ENCODE peak calls at places on chromosomes 2 and 18, in four cellular contexts. C is neural progenitor cell, L is choroid plexus epithelial cell, M is stomach. V is an unnamed sample.

GRCh38 chr2:61671561-61672315 is 133.6 kb upstream of the XPO1 start:
- DNase-seq in C (no peak), L (peak; percentile 43), M (no peak), V (no peak)

GRCh38 chr18:48017625-48018024 is 87.2 kb upstream of the SMAD2 start:
- DNase-seq in C (no peak), L (no peak), M (peak; percentile 13), V (no peak)

GRCh38 chr2:20391951-20392699 is 41.5 kb upstream of the PUM2 start:
- DNase-seq in C (no peak), L (no peak), M (no peak), V (no peak)

GRCh38 chr2:233350708-233351107 is 3.6 kb upstream of the DGKD start:
- DNase-seq in C (no peak), L (peak; percentile 77), M (no peak), V (no peak)

GRCh38 chr2:134433934-134434333 is 180.1 kb downstream of the MGAT5 start:
- DNase-seq in C (no peak), L (no peak), M (no peak), V (no peak)

GRCh38 chr2:3222636-3223035 is 155.0 kb downstream of the EIPR1 start:
- DNase-seq in C (no peak), L (peak; percentile 23), M (no peak), V (no peak)

GRCh38 chr2:216866515-216867095 is 6.7 kb upstream of the TNP1 start:
- DNase-seq in C (no peak), L (no peak), M (no peak), V (no peak)

GRCh38 chr2:120231974-120232635 is 8.9 kb upstream of the TMEM185B start:
- DNase-seq in C (no peak), L (peak; percentile 31), M (peak; percentile 60), V (no peak)

GRCh38 chr2:97871096-97871780 is 124.5 kb downstream of the TMEM131 start:
- DNase-seq in C (no peak), L (peak; percentile 43), M (no peak), V (no peak)

GRCh38 chr2:8395718-8396117 is 286.1 kb upstream of the ID2 start:
- DNase-seq in C (no peak), L (no peak), M (no peak), V (no peak)

DNA sequence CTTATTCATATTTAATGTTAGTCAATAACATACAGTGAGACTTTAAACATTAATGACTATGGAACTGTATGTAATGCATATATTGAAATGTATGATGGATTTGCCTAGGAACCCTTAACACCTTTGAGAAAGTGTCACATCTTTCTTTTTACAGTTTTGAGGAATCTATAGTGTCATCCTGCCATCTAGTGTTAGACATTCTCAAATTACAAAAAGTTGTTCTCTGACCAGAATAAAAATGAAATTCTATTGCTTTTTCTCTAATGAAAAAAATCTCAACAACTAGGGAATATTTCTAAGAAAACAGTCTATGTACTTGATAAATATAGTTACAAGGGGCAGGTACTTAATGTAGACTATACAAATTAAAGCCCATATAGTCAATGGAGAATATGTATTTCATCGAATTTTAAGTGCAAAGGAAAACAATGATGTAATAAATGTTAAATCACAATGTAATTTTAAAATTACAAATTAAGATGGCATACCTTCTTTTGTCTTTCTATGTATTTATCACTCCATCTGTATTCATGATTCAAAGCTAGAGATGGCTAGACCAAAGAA is 5.1 kb upstream of the CALCRL start:
- DNase-seq in C (peak; percentile 27), L (peak; percentile 60), M (no peak), V (no peak)
- TF ChIP-seq CTCF in C (peak; percentile 74), L (peak; percentile 47), M (no peak), V (peak; percentile 61)

GRCh38 chr2:31388736-31389135 is 25.8 kb downstream of the XDH start:
- DNase-seq in C (no peak), L (no peak), M (no peak), V (no peak)
- TF ChIP-seq CTCF in C (no peak), L (no peak), M (no peak), V (no peak)

DNA sequence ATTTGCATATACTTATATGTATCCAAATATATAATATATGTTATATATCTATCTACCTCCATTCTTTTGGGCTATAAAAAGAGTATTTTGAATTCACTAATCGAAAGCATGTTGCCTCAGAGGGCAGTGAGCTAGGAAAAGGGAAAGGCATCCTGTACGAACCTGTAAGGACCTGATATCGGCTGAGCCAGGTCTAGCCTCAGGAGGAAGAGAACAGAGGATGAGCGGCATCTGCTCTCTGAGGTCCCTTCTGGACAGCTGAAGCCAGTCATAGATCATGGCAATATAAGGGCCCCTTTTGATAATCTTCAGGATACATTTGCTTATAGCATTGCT is 166.2 kb upstream of the STK17B start:
- DNase-seq in C (peak; percentile 9), L (no peak), M (no peak), V (no peak)
- TF ChIP-seq CTCF in C (no peak), L (no peak), M (no peak), V (no peak)

GRCh38 chr2:238947243-238947760 is 99.4 kb downstream of the TWIST2 start:
- DNase-seq in C (no peak), L (no peak), M (peak; percentile 14), V (no peak)

GRCh38 chr2:238947920-238948710 is 100.2 kb downstream of the TWIST2 start:
- DNase-seq in C (no peak), L (peak; percentile 63), M (peak; percentile 25), V (no peak)

GRCh38 chr2:238946586-238947242 is 98.8 kb downstream of the TWIST2 start:
- DNase-seq in C (no peak), L (no peak), M (peak; percentile 13), V (no peak)

GRCh38 chr2:238942941-238943715 is 95.2 kb downstream of the TWIST2 start:
- DNase-seq in C (no peak), L (no peak), M (peak; percentile 13), V (no peak)

DNA sequence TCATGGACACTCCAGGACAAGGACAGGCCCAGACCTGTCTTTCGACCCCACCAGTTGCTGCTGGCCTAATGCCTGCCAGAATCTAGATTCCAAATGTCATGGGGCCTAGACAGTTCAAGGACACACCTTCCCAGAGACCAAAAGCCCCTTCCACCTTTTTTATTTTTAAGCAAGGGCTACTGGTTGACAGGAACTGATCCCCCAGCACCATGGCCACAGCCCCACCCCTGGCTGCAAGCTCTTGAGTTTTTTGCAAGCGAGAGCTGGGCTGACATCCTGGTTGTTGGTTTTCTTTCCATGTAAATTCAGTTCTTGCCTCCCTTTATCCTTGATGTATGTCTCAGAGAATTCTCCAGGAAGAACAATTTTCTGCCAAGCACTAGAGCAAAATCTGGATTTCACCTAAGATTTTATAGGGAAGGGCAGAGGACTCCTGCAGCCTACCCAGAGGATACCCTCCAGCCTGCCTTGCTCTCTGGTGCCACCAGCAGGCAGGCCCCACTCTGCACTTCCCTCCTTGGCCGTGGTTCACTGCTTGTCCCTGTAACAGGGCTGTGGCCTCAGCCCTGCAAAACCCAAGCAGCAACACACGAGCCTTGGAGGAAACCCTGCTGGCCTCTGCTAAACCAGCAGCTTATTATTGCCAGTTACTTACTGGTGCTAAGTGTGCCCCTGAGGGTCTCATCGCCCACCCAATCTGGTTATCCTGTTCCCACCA is 97.7 kb downstream of the TWIST2 start:
- DNase-seq in C (peak; percentile 72), L (peak; percentile 75), M (peak; percentile 43), V (no peak)
- TF ChIP-seq CTCF in C (peak; percentile 84), L (peak; percentile 94), M (peak; percentile 45), V (no peak)

GRCh38 chr2:149329470-149330126 is 789 bp upstream of the LYPD6 start:
- DNase-seq in C (peak; percentile 79), L (peak; percentile 15), M (peak; percentile 53), V (peak; percentile 33)

GRCh38 chr2:149332364-149332763 is 2.0 kb downstream of the LYPD6 start:
- DNase-seq in C (no peak), L (no peak), M (no peak), V (no peak)

GRCh38 chr2:149330127-149331022 is at the start of gene LYPD6:
- DNase-seq in C (peak; percentile 92), L (peak; percentile 36), M (peak; percentile 84), V (peak; percentile 51)

GRCh38 chr2:149331023-149331400 is 625 bp downstream of the LYPD6 start:
- DNase-seq in C (peak; percentile 13), L (no peak), M (no peak), V (no peak)

GRCh38 chr2:149329068-149329467 is 1.3 kb upstream of the LYPD6 start:
- DNase-seq in C (no peak), L (no peak), M (no peak), V (no peak)
- TF ChIP-seq CTCF in C (peak; percentile 58), L (peak; percentile 4), M (no peak), V (peak; percentile 43)